ENCODE peak calls at places on chromosomes 3 and 15, in four cellular contexts. C, J, U and O are unnamed samples.

GRCh38 chr3:143677420-143677819 is 170.8 kb downstream of the SLC9A9 start:
- DNase-seq in C (no peak), J (no peak), U (no peak), O (no peak)

GRCh38 chr3:152818027-152818426 is 16.9 kb upstream of the P2RY1 start:
- DNase-seq in C (no peak), J (no peak), U (no peak), O (no peak)

GRCh38 chr3:71107926-71108325 is 475.6 kb downstream of the FOXP1 start:
- DNase-seq in C (no peak), J (no peak), U (no peak), O (no peak)

GRCh38 chr15:101583284-101583683 is 68.9 kb downstream of the TM2D3 start:
- DNase-seq in C (no peak), J (no peak), U (no peak), O (no peak)

GRCh38 chr15:63371297-63371918 is 10.2 kb downstream of the CA12 start:
- DNase-seq in C (no peak), J (no peak), U (peak; percentile 78), O (no peak)

GRCh38 chr3:85360742-85361387 is 402.1 kb downstream of the CADM2 start:
- DNase-seq in C (no peak), J (peak; percentile 62), U (no peak), O (no peak)

GRCh38 chr3:132290833-132291232 is 26.4 kb upstream of the ACP3 start:
- DNase-seq in C (no peak), J (no peak), U (peak; percentile 46), O (no peak)

GRCh38 chr15:93646193-93646592 is 557.2 kb upstream of the RGMA start:
- DNase-seq in C (no peak), J (no peak), U (no peak), O (no peak)

GRCh38 chr3:58471025-58471887 is 20.6 kb upstream of the KCTD6 start:
- DNase-seq in C (no peak), J (no peak), U (peak; percentile 82), O (peak; percentile 62)

GRCh38 chr3:41267975-41268640 is 68.8 kb downstream of the CTNNB1 start:
- DNase-seq in C (no peak), J (no peak), U (peak; percentile 95), O (no peak)

GRCh38 chr15:70259030-70259424 is 161.3 kb upstream of the TLE3 start:
- DNase-seq in C (peak; percentile 61), J (no peak), U (peak; percentile 8), O (peak; percentile 89)

GRCh38 chr3:159814161-159814560 is 174.5 kb upstream of the IL12A start:
- DNase-seq in C (no peak), J (no peak), U (peak; percentile 32), O (no peak)
- H3K4me1 ChIP-seq in C (no peaks in the 10 kb centered on the region), J (no peaks in the 10 kb centered on the region), U (peaks cover 13% of the 10 kb centered on the region), O (no peaks in the 10 kb centered on the region)

DNA sequence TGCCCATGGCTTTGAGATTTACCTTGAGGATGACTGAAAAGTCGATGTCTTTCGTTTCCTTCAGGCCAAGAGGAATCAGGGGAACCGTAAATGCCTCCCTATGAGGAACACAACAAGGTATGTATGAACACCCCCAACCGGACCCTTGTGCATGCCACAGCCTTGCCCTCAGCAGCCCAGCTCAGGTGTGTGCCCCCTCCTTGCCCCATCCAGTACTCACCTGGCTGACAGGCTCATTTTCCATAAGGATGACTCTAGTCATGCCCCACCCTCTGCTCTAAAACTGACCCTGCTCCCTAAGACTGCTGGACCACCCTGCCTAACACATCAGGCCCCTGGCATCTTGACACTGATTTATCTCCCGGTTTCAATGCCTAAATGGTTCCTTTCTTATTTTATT is 270.0 kb downstream of the GOLGA6L6 start:
- DNase-seq in C (no peak), J (no peak), U (no peak), O (no peak)
- H3K27me3 ChIP-seq in C (no peaks in the 10 kb centered on the region), J (no peaks in the 10 kb centered on the region), U (no peaks in the 10 kb centered on the region), O (peaks cover 15% of the 10 kb centered on the region)

GRCh38 chr3:156693166-156693565 is 18.8 kb downstream of the TIPARP start:
- DNase-seq in C (no peak), J (no peak), U (peak; percentile 60), O (no peak)
- H3K4me1 ChIP-seq in C (peaks cover 11% of the 10 kb centered on the region), J (peaks cover 27% of the 10 kb centered on the region), U (peaks cover 54% of the 10 kb centered on the region), O (peaks cover 19% of the 10 kb centered on the region)

GRCh38 chr3:190097025-190097424 is 23.7 kb downstream of the P3H2 start:
- DNase-seq in C (no peak), J (no peak), U (no peak), O (no peak)
- H3K27me3 ChIP-seq in C (no peaks in the 10 kb centered on the region), J (no peaks in the 10 kb centered on the region), U (no peaks in the 10 kb centered on the region), O (no peaks in the 10 kb centered on the region)